ENCODE peak calls at places on chromosomes 1 and 21, in nine cellular contexts. P, Q, S, B, N, X, V, I and F are unnamed samples.

GRCh38 chr1:79079770-79080169 is 73.2 kb upstream of the ADGRL4 start:
- DNase-seq in Q (peak), V (peak), N (no peak), S (peak), B (peak), X (peak), I (peak), P (peak), F (peak)

GRCh38 chr1:114902343-114902742 is 47.7 kb downstream of the SYCP1 start:
- DNase-seq in N (no peak), P (no peak), B (no peak), V (no peak), Q (no peak), S (no peak), X (peak), I (no peak), F (no peak)

GRCh38 chr21:33205476-33205875 is 24.3 kb upstream of the IFNAR2 start:
- DNase-seq in S (no peak), I (no peak), Q (no peak), P (no peak), V (no peak), B (no peak), N (no peak), X (no peak), F (no peak)

GRCh38 chr1:70003509-70003908 is 201.9 kb downstream of the LRRC40 start:
- DNase-seq in X (no peak), B (no peak), N (no peak), V (no peak), I (no peak), P (no peak), Q (no peak), S (no peak), F (no peak)

GRCh38 chr1:27935721-27936120 is 921 bp downstream of the SMPDL3B start:
- DNase-seq in B (no peak), X (no peak), I (peak), Q (no peak), P (no peak), N (no peak), V (no peak), S (no peak), F (no peak)

GRCh38 chr1:68481041-68481440 is 15.8 kb downstream of the DEPDC1 start:
- DNase-seq in S (no peak), B (no peak), V (no peak), I (no peak), P (no peak), N (no peak), Q (no peak), X (no peak), F (no peak)

GRCh38 chr1:156666862-156667609 is 10.2 kb downstream of the NES start:
- DNase-seq in I (no peak), V (no peak), X (no peak), S (no peak), Q (no peak), P (no peak), N (no peak), B (no peak), F (no peak)

GRCh38 chr1:63847308-63847910 is 73.6 kb downstream of the ROR1 start:
- DNase-seq in I (no peak), S (no peak), X (no peak), P (no peak), B (no peak), N (no peak), Q (no peak), V (no peak), F (no peak)

GRCh38 chr1:67847466-67847865 is 14.2 kb upstream of the GNG12 start:
- DNase-seq in I (no peak), Q (no peak), N (no peak), P (no peak), S (no peak), X (peak), B (peak), V (no peak), F (no peak)

GRCh38 chr21:35614412-35614901 is 445.9 kb downstream of the SETD4 start:
- DNase-seq in X (peak), P (no peak), N (no peak), Q (no peak), V (no peak), B (peak), I (no peak), S (peak), F (no peak)

GRCh38 chr1:205449750-205450443 is 5.9 kb downstream of the BLACAT1 start:
- DNase-seq in V (no peak), N (no peak), B (peak), P (no peak), S (no peak), X (peak), Q (no peak), I (peak), F (peak)

GRCh38 chr1:54519709-54520108 is 28.3 kb upstream of the ACOT11 start:
- DNase-seq in B (no peak), P (no peak), S (no peak), V (no peak), N (peak), Q (no peak), I (no peak), X (no peak), F (no peak)

GRCh38 chr1:12600335-12600734 is 17.7 kb downstream of the DHRS3 start:
- DNase-seq in X (no peak), Q (peak), V (no peak), P (no peak), B (peak), I (no peak), N (peak), S (no peak), F (no peak)

GRCh38 chr1:147545133-147545532 is 3.8 kb downstream of the BCL9 start:
- DNase-seq in V (peak), I (peak), S (no peak), Q (peak), P (peak), N (peak), B (peak), X (peak), F (no peak)

GRCh38 chr1:32702599-32703478 is at the start of gene SYNC:
- DNase-seq in B (peak), Q (peak), X (peak), S (peak), V (no peak), I (peak), P (peak), N (peak), F (no peak)

GRCh38 chr1:227889047-227889862 is 58.5 kb downstream of the WNT9A start:
- DNase-seq in B (no peak), S (no peak), V (no peak), P (no peak), I (peak), X (no peak), N (peak), Q (peak), F (no peak)

GRCh38 chr1:24052119-24052695 is 59.7 kb downstream of the MYOM3 start:
- DNase-seq in I (no peak), V (no peak), X (peak), S (no peak), N (no peak), B (peak), P (no peak), Q (no peak), F (no peak)

GRCh38 chr1:28790384-28791035 is 21.5 kb upstream of the OPRD1 start:
- DNase-seq in P (no peak), N (no peak), Q (no peak), V (no peak), I (no peak), B (no peak), S (no peak), X (no peak), F (no peak)

GRCh38 chr1:156559797-156560112 is 12.6 kb downstream of the IQGAP3 start:
- DNase-seq in I (no peak), Q (no peak), P (no peak), V (no peak), N (no peak), S (no peak), B (no peak), X (no peak), F (no peak)

GRCh38 chr1:241459186-241459802 is 60.3 kb downstream of the FH start:
- DNase-seq in I (no peak), Q (no peak), X (no peak), B (no peak), S (no peak), P (no peak), N (no peak), V (no peak), F (no peak)

GRCh38 chr1:93585059-93585966 is 96.3 kb downstream of the BCAR3 start:
- DNase-seq in I (peak), S (peak), P (no peak), V (no peak), B (peak), N (peak), Q (peak), X (peak), F (no peak)

GRCh38 chr1:55378582-55378981 is 163.4 kb upstream of the USP24 start:
- DNase-seq in S (peak), X (peak), N (no peak), P (peak), V (peak), B (peak), Q (no peak), I (no peak), F (peak)

GRCh38 chr1:169138866-169139670 is 32.6 kb downstream of the ATP1B1 start:
- DNase-seq in B (no peak), V (no peak), Q (no peak), I (no peak), P (no peak), S (no peak), N (no peak), X (no peak), F (no peak)

GRCh38 chr1:3464649-3465025 is 10.2 kb downstream of the ARHGEF16 start:
- DNase-seq in N (no peak), I (peak), P (no peak), V (no peak), X (no peak), B (no peak), Q (no peak), S (no peak), F (no peak)

GRCh38 chr1:15748690-15749398 is 6.5 kb downstream of the TMEM82 start:
- DNase-seq in Q (no peak), V (no peak), B (no peak), I (no peak), X (no peak), N (no peak), P (no peak), S (no peak), F (no peak)

GRCh38 chr1:40360631-40361030 is 12.9 kb upstream of the SMAP2 start:
- DNase-seq in B (no peak), I (no peak), S (no peak), V (no peak), X (no peak), P (no peak), N (no peak), Q (no peak), F (no peak)

GRCh38 chr1:217747156-217747769 is 116.1 kb downstream of the SPATA17 start:
- DNase-seq in X (peak), P (peak), V (no peak), S (peak), Q (no peak), N (no peak), I (no peak), B (peak), F (peak)

GRCh38 chr1:24284156-24284471 is 35.0 kb upstream of the GRHL3 start:
- DNase-seq in I (no peak), S (no peak), N (no peak), Q (no peak), P (no peak), X (no peak), V (no peak), B (no peak), F (no peak)

GRCh38 chr1:50060279-50060678 is 36.5 kb upstream of the AGBL4 start:
- DNase-seq in Q (no peak), N (no peak), S (no peak), I (no peak), P (no peak), X (no peak), V (no peak), B (no peak), F (no peak)

GRCh38 chr1:228163004-228163753 is 2.4 kb upstream of the IBA57 start:
- DNase-seq in I (peak), B (peak), V (no peak), Q (peak), X (peak), P (no peak), N (peak), S (no peak), F (peak)

GRCh38 chr1:204544321-204544720 is 28.1 kb downstream of the MDM4 start:
- DNase-seq in S (peak), X (peak), I (no peak), B (peak), Q (no peak), N (no peak), V (no peak), P (no peak), F (no peak)

GRCh38 chr1:64584479-64584878 is 114.5 kb downstream of the CACHD1 start:
- DNase-seq in I (no peak), N (no peak), X (no peak), S (no peak), V (no peak), P (no peak), Q (no peak), B (no peak), F (no peak)

GRCh38 chr1:52892424-52892823 is 29.1 kb downstream of the ECHDC2 start:
- DNase-seq in V (no peak), I (no peak), X (no peak), B (no peak), S (no peak), P (no peak), N (no peak), Q (no peak), F (no peak)

GRCh38 chr1:156006666-156007376 is 13.9 kb downstream of the SSR2 start:
- DNase-seq in X (no peak), B (no peak), N (no peak), V (no peak), I (no peak), Q (no peak), S (no peak), P (no peak), F (no peak)

GRCh38 chr1:235050911-235051360 is 77.7 kb downstream of the TOMM20 start:
- DNase-seq in I (peak), X (peak), N (no peak), S (no peak), V (no peak), P (no peak), B (peak), Q (peak), F (peak)

GRCh38 chr1:15949453-15950245 is 26.3 kb downstream of the ZBTB17 start:
- DNase-seq in I (peak), Q (peak), P (peak), B (peak), X (peak), S (peak), N (peak), V (no peak), F (peak)

GRCh38 chr1:220926146-220926545 is 46.9 kb downstream of the HLX start:
- DNase-seq in I (no peak), X (no peak), S (no peak), P (no peak), N (no peak), B (peak), V (no peak), Q (no peak), F (peak)

GRCh38 chr1:36080801-36081200 is 3.1 kb upstream of the TEKT2 start:
- DNase-seq in B (no peak), V (no peak), S (no peak), P (no peak), Q (no peak), I (no peak), N (no peak), X (no peak), F (no peak)
- H3K4me3 ChIP-seq in B (no peak), V (no peak), S (no peak), P (no peak), Q (no peak), I (no peak), N (no peak), X (no peak), F (no peak)

GRCh38 chr1:72224506-72224905 is 57.8 kb downstream of the NEGR1 start:
- DNase-seq in B (no peak), N (no peak), P (no peak), V (no peak), I (no peak), X (no peak), Q (no peak), S (no peak), F (no peak)
- H3K4me3 ChIP-seq in B (no peak), N (no peak), P (no peak), V (no peak), I (no peak), X (no peak), Q (no peak), S (no peak), F (no peak)

GRCh38 chr1:181092056-181092455 is 3.6 kb downstream of the IER5 start:
- DNase-seq in N (no peak), X (no peak), B (no peak), V (no peak), Q (no peak), S (no peak), P (no peak), I (no peak), F (no peak)
- H3K4me3 ChIP-seq in N (no peak), X (peak), B (no peak), V (no peak), Q (peak), S (peak), P (peak), I (no peak), F (peak)

DNA sequence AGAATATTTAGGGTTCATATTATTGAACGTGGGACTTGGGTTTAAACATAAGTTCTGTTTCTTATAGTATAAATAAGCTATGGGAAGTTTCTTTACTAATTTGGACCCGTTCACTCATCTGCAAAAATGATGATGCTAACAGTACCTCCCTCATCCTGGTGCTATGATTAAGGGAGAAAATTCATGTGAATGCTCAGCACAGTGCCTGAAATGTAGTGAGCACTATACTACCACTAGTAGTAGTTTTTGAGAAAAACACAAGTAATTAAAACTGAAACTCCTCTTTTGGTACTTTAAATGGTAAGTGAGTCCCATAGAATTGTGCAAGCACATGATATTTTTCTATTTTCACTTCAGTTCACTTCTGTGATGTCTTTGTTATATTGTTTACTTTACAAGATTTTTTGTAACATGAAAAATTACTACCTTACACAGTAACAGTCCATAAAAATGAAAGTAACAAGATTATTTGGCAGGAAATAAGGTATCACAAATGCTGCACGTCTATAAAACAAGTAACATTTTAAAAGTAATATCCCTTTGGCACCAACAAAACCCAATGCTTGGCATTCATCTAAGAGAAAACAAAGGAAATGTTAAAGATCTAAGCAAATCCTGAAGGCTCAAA is 11.3 kb upstream of the PTPRC start:
- DNase-seq in B (peak), S (no peak), X (no peak), V (no peak), N (no peak), I (no peak), P (no peak), Q (no peak), F (no peak)
- H3K4me3 ChIP-seq in B (no peak), S (no peak), X (no peak), V (no peak), N (no peak), I (no peak), P (no peak), Q (no peak), F (no peak)

DNA sequence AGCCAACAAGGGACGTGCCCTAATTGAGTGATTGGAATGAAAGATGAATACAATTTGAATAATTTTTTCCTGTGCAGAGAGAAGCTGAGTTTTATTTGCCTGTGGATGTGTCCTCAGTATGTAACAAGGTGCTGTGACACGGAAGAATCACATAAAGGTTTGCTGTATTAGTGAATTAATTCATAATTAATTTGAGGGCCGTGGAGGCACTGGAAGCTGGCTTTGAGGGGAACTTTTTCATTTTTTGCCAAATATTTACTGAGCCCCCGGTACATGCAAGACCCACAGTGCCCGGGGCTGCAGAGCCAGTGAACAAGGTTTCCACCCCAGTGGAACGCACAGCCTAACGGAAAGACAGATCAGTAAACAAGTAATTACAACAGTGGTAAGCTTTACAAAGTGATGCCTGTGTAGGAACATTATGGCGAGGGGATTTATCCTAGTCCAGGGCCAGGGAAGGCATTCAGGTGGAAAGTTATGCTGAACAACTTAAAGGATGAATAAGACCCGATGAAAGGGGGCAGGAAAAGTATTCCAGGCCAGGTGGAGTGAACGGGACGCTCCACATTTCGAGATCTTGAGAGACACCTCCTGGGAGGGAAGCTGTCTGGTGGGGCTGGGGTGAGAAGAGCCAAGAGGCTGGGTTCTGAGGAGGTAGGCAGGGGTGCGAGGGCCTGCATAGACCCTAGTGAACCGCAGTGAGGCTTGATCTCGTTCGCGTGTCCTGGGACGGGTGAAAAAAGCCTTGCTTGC is 773 bp upstream of the RCC2 start:
- DNase-seq in Q (no peak), X (no peak), V (no peak), S (no peak), P (no peak), N (no peak), I (no peak), B (no peak), F (no peak)
- H3K4me3 ChIP-seq in Q (peak), X (peak), V (peak), S (peak), P (peak), N (no peak), I (peak), B (peak), F (peak)

GRCh38 chr1:151472852-151473731 is 13.8 kb upstream of the POGZ start:
- DNase-seq in V (no peak), I (peak), P (no peak), B (peak), N (peak), X (peak), Q (peak), S (peak), F (peak)
- H3K4me3 ChIP-seq in V (peak), I (peak), P (peak), B (peak), N (peak), X (peak), Q (peak), S (peak), F (peak)